ENCODE peak calls at places on chromosomes 3 and 15, in seven cellular contexts. A is IMR-90; X is psoas muscle; M is T-helper 17 cell; I is fibroblast of the aortic adventitia; U is activated CD4-positive, alpha-beta T cell treated with anti-CD3 and anti-CD28 coated beads, Interleukin-2, amount 50 U/mL, for 24 hours; O is activated CD8-positive, alpha-beta memory T cell treated with anti-CD3 and anti-CD28 coated beads, Interleukin-2, amount 10 ng/mL, durations not matched to agents 7 days and 5 days. N is an unnamed sample.

GRCh38 chr3:170222647-170223541 is 670 bp downstream of the PRKCI start:
- DNase-seq in A (peak), I (peak), M (peak), U (peak), O (peak), X (no peak), N (no peak)

GRCh38 chr15:51908312-51908711 is 63.3 kb downstream of the LEO1 start:
- DNase-seq in A (peak), M (no peak), U (no peak), I (no peak), O (no peak), X (no peak), N (no peak)

GRCh38 chr15:101175396-101175795 is 76.5 kb downstream of the CHSY1 start:
- DNase-seq in U (no peak), O (no peak), X (no peak), M (no peak), A (no peak), I (no peak), N (no peak)

GRCh38 chr3:134753999-134754742 is 40.9 kb upstream of the EPHB1 start:
- DNase-seq in A (no peak), O (no peak), I (peak), U (no peak), X (no peak), M (no peak), N (no peak)

GRCh38 chr3:172658344-172659245 is 52.3 kb downstream of the NCEH1 start:
- DNase-seq in M (no peak), O (no peak), X (no peak), A (peak), U (no peak), I (peak), N (no peak)

GRCh38 chr15:68586274-68586961 is 7.6 kb downstream of the CORO2B start:
- DNase-seq in I (peak), O (no peak), U (no peak), A (peak), X (no peak), M (no peak), N (no peak)

GRCh38 chr3:48408823-48409281 is 21.0 kb downstream of the PLXNB1 start:
- DNase-seq in U (no peak), M (no peak), O (peak), X (no peak), I (no peak), A (no peak), N (no peak)

GRCh38 chr3:52019352-52020080 is 23.8 kb upstream of the RPL29 start:
- DNase-seq in X (peak), M (no peak), I (no peak), A (no peak), O (no peak), U (no peak), N (no peak)

GRCh38 chr3:22450785-22451400 is 699.9 kb upstream of the ZNF385D start:
- DNase-seq in O (no peak), X (no peak), A (no peak), U (no peak), I (peak), M (no peak), N (no peak)

GRCh38 chr3:185555101-185555501 is 2.7 kb upstream of the LIPH start:
- DNase-seq in U (no peak), X (no peak), I (no peak), A (peak), O (no peak), M (no peak), N (no peak)

GRCh38 chr3:34008191-34008590 is 209.8 kb downstream of the PDCD6IP start:
- DNase-seq in X (no peak), A (peak), U (no peak), I (peak), M (no peak), O (no peak), N (no peak)

GRCh38 chr3:150374975-150375374 is 33.1 kb upstream of the TSC22D2 start:
- DNase-seq in A (no peak), I (no peak), M (no peak), U (no peak), O (no peak), X (no peak), N (no peak)

GRCh38 chr3:170598091-170598502 is 12.2 kb upstream of the SLC7A14 start:
- DNase-seq in I (no peak), A (no peak), M (no peak), U (no peak), O (no peak), X (no peak), N (no peak)

GRCh38 chr3:56408761-56409196 is 59.5 kb downstream of the ERC2 start:
- DNase-seq in U (no peak), X (no peak), M (no peak), O (no peak), A (no peak), I (no peak), N (peak)

GRCh38 chr3:100221159-100221558 is 39.6 kb upstream of the TBC1D23 start:
- DNase-seq in X (no peak), A (no peak), U (no peak), M (no peak), I (no peak), O (no peak), N (no peak)

GRCh38 chr15:48940508-48940907 is 23.2 kb downstream of the SHC4 start:
- DNase-seq in A (peak), O (peak), I (peak), U (no peak), M (no peak), X (no peak), N (no peak)

GRCh38 chr15:95840004-95840403 is 490.5 kb upstream of the NR2F2 start:
- DNase-seq in A (peak), U (no peak), I (peak), X (peak), M (no peak), O (no peak), N (no peak)

GRCh38 chr3:41683666-41684350 is 278.1 kb downstream of the ULK4 start:
- DNase-seq in U (no peak), M (no peak), A (peak), X (no peak), I (no peak), O (no peak), N (no peak)

GRCh38 chr3:125166581-125166980 is 46.0 kb downstream of the SLC12A8 start:
- DNase-seq in O (no peak), I (no peak), M (no peak), U (no peak), X (no peak), A (peak), N (no peak)

GRCh38 chr3:62768896-62769295 is 106.3 kb downstream of the CADPS start:
- DNase-seq in O (no peak), X (no peak), A (no peak), U (no peak), M (no peak), I (no peak), N (no peak)

GRCh38 chr15:29516929-29517328 is 247.3 kb upstream of the NSMCE3 start:
- DNase-seq in I (no peak), U (no peak), M (no peak), X (no peak), O (no peak), A (no peak), N (no peak)

GRCh38 chr3:108342829-108343478 is 46.6 kb downstream of the HHLA2 start:
- DNase-seq in M (no peak), A (peak), O (peak), X (no peak), U (no peak), I (peak), N (no peak)

GRCh38 chr3:53254810-53255359 is 937 bp downstream of the TKT start:
- DNase-seq in I (peak), A (peak), X (peak), U (peak), O (peak), M (peak), N (peak)

GRCh38 chr3:25508901-25509300 is 80.8 kb downstream of the RARB start:
- DNase-seq in I (peak), A (no peak), M (no peak), O (no peak), X (no peak), U (no peak), N (no peak)

N was measured in upper lobe of left lung.